ENCODE peak calls at places on chromosomes 2 and 18, in four cellular contexts. N is transverse colon, U is HCT116, H is stomach. D is an unnamed sample.

GRCh38 chr2:172230783-172231446 is 128.2 kb upstream of the DLX2 start:
- DNase-seq in N (no peak), U (no peak), H (no peak), D (no peak)

GRCh38 chr2:17309741-17310339 is 208.4 kb downstream of the RAD51AP2 start:
- DNase-seq in N (peak), U (peak), H (peak), D (no peak)

GRCh38 chr2:181038796-181039195 is 58.4 kb downstream of the UBE2E3 start:
- DNase-seq in N (no peak), U (no peak), H (no peak), D (no peak)

GRCh38 chr18:6781179-6781714 is 51.7 kb downstream of the ARHGAP28 start:
- DNase-seq in N (no peak), U (no peak), H (no peak), D (no peak)

GRCh38 chr2:176419591-176420071 is 150.4 kb downstream of the MTX2 start:
- DNase-seq in N (no peak), U (no peak), H (no peak), D (no peak)

GRCh38 chr18:74082476-74083070 is 65.1 kb downstream of the FBXO15 start:
- DNase-seq in N (peak), U (peak), H (peak), D (peak)

GRCh38 chr18:7363338-7363737 is 132.4 kb downstream of the LRRC30 start:
- DNase-seq in N (no peak), U (no peak), H (no peak), D (no peak)

GRCh38 chr2:567865-568638 is 109.2 kb downstream of the TMEM18 start:
- DNase-seq in N (no peak), U (no peak), H (no peak), D (no peak)

GRCh38 chr2:68135448-68136320 is 22.0 kb upstream of the PNO1 start:
- DNase-seq in N (no peak), U (no peak), H (no peak), D (no peak)

GRCh38 chr18:950026-950631 is 45.5 kb downstream of the ADCYAP1 start:
- DNase-seq in N (no peak), U (no peak), H (no peak), D (no peak)

GRCh38 chr2:182077451-182078142 is 91.9 kb downstream of the PPP1R1C start:
- DNase-seq in N (peak), U (peak), H (peak), D (peak)

GRCh38 chr18:44592639-44593038 is 88.0 kb upstream of the SETBP1 start:
- DNase-seq in N (no peak), U (no peak), H (no peak), D (no peak)

GRCh38 chr2:222582931-222583330 is 73.0 kb downstream of the FARSB start:
- DNase-seq in N (no peak), U (no peak), H (no peak), D (no peak)

GRCh38 chr2:88690591-88691338 is 708 bp upstream of the RPIA start:
- DNase-seq in N (peak), U (peak), H (peak), D (no peak)

GRCh38 chr18:50982086-50982801 is 14.4 kb downstream of the ELAC1 start:
- DNase-seq in N (peak), U (no peak), H (no peak), D (no peak)

GRCh38 chr2:11540148-11540995 is 6.5 kb downstream of the GREB1 start:
- DNase-seq in N (no peak), U (no peak), H (no peak), D (no peak)

GRCh38 chr2:55493220-55493619 is 26.3 kb upstream of the CFAP36 start:
- DNase-seq in N (no peak), U (no peak), H (no peak), D (no peak)

GRCh38 chr18:12703714-12704113 is 872 bp downstream of the PSMG2 start:
- DNase-seq in N (no peak), U (no peak), H (no peak), D (no peak)

GRCh38 chr2:84792856-84793522 is 87.9 kb downstream of the TRABD2A start:
- DNase-seq in N (no peak), U (no peak), H (no peak), D (no peak)

GRCh38 chr2:216670266-216671080 is 24.9 kb downstream of the IGFBP5 start:
- DNase-seq in N (no peak), U (no peak), H (no peak), D (no peak)

GRCh38 chr18:44693030-44693784 is 12.5 kb downstream of the SETBP1 start:
- DNase-seq in N (no peak), U (no peak), H (no peak), D (no peak)

GRCh38 chr2:188975497-188976102 is 1.4 kb downstream of the COL3A1 start:
- DNase-seq in N (peak), U (no peak), H (no peak), D (no peak)

GRCh38 chr2:213411582-213412289 is 127.5 kb downstream of the SPAG16 start:
- DNase-seq in N (peak), U (peak), H (no peak), D (no peak)

GRCh38 chr2:31660812-31661335 is 80.1 kb upstream of the SRD5A2 start:
- DNase-seq in N (no peak), U (no peak), H (no peak), D (no peak)

GRCh38 chr18:73636355-73636754 is 511.3 kb downstream of the FBXO15 start:
- DNase-seq in N (no peak), U (no peak), H (no peak), D (no peak)

GRCh38 chr18:47163241-47163640 is 12.9 kb downstream of the IER3IP1 start:
- DNase-seq in N (no peak), U (no peak), H (no peak), D (no peak)

GRCh38 chr2:235504459-235505200 is 10.8 kb downstream of the AGAP1 start:
- DNase-seq in N (no peak), U (no peak), H (no peak), D (no peak)

GRCh38 chr2:40181855-40182254 is 270.0 kb downstream of the SLC8A1 start:
- DNase-seq in N (no peak), U (no peak), H (no peak), D (no peak)

GRCh38 chr2:3626118-3626816 is 31.4 kb downstream of the COLEC11 start:
- DNase-seq in N (no peak), U (no peak), H (peak), D (peak)

GRCh38 chr2:85699325-85699724 is 5.2 kb downstream of the GNLY start:
- DNase-seq in N (no peak), U (no peak), H (no peak), D (no peak)

GRCh38 chr2:145036421-145036901 is 516.5 kb upstream of the ZEB2 start:
- DNase-seq in N (no peak), U (no peak), H (no peak), D (no peak)

GRCh38 chr2:121080013-121080772 is 204.8 kb downstream of the TFCP2L1 start:
- DNase-seq in N (peak), U (peak), H (peak), D (peak)

GRCh38 chr2:223723954-223724411 is 113.4 kb downstream of the AP1S3 start:
- DNase-seq in N (no peak), U (no peak), H (no peak), D (no peak)
- TF ChIP-seq POLR2A in N (no peak), U (peak), H (no peak), D (no peak)

GRCh38 chr2:170740660-170741059 is 25.5 kb downstream of the SP5 start:
- DNase-seq in N (no peak), U (no peak), H (no peak), D (peak)
- H3K27ac ChIP-seq in N (no peak), U (no peak), H (no peak), D (peak)

GRCh38 chr18:48953096-48953706 is 2.4 kb upstream of the SMAD7 start:
- DNase-seq in N (no peak), U (no peak), H (no peak), D (no peak)

GRCh38 chr18:48949606-48950535 is 894 bp downstream of the SMAD7 start:
- DNase-seq in N (peak), U (no peak), H (peak), D (peak)

GRCh38 chr18:48952287-48953095 is 1.7 kb upstream of the SMAD7 start:
- DNase-seq in N (peak), U (no peak), H (peak), D (peak)

GRCh38 chr18:48950536-48951447 is at the start of gene SMAD7:
- DNase-seq in N (peak), U (no peak), H (peak), D (peak)

GRCh38 chr18:48951448-48952286 is 902 bp upstream of the SMAD7 start:
- DNase-seq in N (peak), U (no peak), H (peak), D (peak)
- TF ChIP-seq POLR2AphosphoS5 in N (peak), U (peak), H (peak), D (peak)

DNA sequence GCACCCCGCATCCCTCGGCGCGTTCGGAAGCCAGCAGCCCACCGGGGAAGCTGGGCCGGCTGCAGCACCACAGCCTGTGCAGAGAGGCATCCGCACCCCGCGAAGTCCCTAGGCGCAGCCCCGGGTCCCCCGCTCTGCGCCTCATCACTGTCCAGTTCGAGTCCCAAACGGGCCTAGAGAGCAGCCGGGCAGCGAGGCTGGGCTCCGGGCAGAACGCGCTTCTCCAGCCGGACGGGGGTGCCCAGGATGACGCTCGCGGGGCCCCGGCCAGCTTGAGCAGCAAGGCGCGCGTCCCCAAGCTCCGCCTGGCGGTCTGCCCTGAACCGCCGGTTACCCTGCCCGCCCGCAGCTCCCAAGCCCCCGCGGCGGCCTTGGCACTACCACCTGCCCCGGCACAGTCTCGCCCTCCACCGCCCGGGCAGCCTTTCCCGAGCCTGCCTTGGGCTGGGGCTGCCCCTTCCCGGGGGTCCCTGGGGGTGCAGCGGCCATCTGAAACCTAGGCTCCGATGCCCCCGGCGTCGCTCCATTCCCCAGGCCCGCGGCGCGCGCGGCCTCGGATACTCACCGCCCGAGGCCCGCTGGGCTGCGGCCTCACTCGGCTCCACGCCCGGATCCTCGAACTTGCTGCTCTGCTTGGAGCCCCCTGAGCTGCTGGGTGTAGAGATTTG is 600 bp downstream of the SLC16A14 start:
- DNase-seq in N (peak), U (no peak), H (peak), D (peak)
- TF ChIP-seq POLR2A in N (no peak), U (no peak), H (no peak), D (no peak)

GRCh38 chr2:237485844-237486243 is 1.2 kb upstream of the MLPH start:
- DNase-seq in N (no peak), U (no peak), H (no peak), D (no peak)
- H3K27ac ChIP-seq in N (no peak), U (no peak), H (peak), D (peak)

GRCh38 chr2:45938649-45939511 is 287.4 kb downstream of the PRKCE start:
- DNase-seq in N (peak), U (peak), H (peak), D (no peak)
- TF ChIP-seq POLR2AphosphoS5 in N (peak), U (peak), H (peak), D (peak)

D was measured in upper lobe of left lung.